ENCODE peak calls at places on chromosomes 4 and X, in ten cellular contexts. Y, S, X, D, C, N, B, A, U and T are unnamed samples.

GRCh38 chrX:137313627-137314026 is 252.3 kb upstream of the ZIC3 start:
- DNase-seq in Y (no peak), S (no peak), X (no peak), D (no peak), C (no peak), N (no peak), B (no peak), A (no peak), U (no peak), T (no peak)

GRCh38 chr4:118756429-118756828 is 71.2 kb downstream of the METTL14 start:
- DNase-seq in Y (no peak), S (no peak), X (no peak), D (no peak), C (no peak), N (no peak), B (no peak), A (no peak), U (no peak), T (no peak)

GRCh38 chrX:115533485-115533884 is 27.5 kb upstream of the PLS3 start:
- DNase-seq in Y (peak), S (no peak), X (no peak), D (no peak), C (peak), N (no peak), B (no peak), A (no peak), U (peak), T (peak)

GRCh38 chr4:127623755-127624087 is 9.0 kb upstream of the INTU start:
- DNase-seq in Y (peak), S (no peak), X (no peak), D (no peak), C (peak), N (peak), B (no peak), A (no peak), U (no peak), T (no peak)

GRCh38 chr4:39320381-39321115 is 45.6 kb downstream of the RFC1 start:
- DNase-seq in Y (peak), S (no peak), X (no peak), D (no peak), C (peak), N (no peak), B (no peak), A (no peak), U (no peak), T (no peak)

GRCh38 chr4:139843643-139844042 is 178.0 kb downstream of the MGST2 start:
- DNase-seq in Y (no peak), S (no peak), X (no peak), D (no peak), C (no peak), N (no peak), B (no peak), A (no peak), U (no peak), T (no peak)

GRCh38 chr4:19309365-19309764 is 942.3 kb upstream of the SLIT2 start:
- DNase-seq in Y (peak), S (no peak), X (no peak), D (no peak), C (peak), N (no peak), B (no peak), A (no peak), U (peak), T (no peak)

GRCh38 chrX:151359931-151360871 is 36.8 kb upstream of the VMA21 start:
- DNase-seq in Y (peak), S (no peak), X (no peak), D (peak), C (peak), N (peak), B (peak), A (no peak), U (no peak), T (no peak)

GRCh38 chr4:176902710-176903323 is 110.1 kb upstream of the VEGFC start:
- DNase-seq in Y (peak), S (no peak), X (no peak), D (no peak), C (peak), N (no peak), B (no peak), A (no peak), U (peak), T (peak)

GRCh38 chrX:45063319-45064095 is 137.2 kb downstream of the DIPK2B start:
- DNase-seq in Y (peak), S (no peak), X (no peak), D (no peak), C (no peak), N (no peak), B (no peak), A (no peak), U (no peak), T (no peak)

GRCh38 chr4:173528378-173529321 is 1.4 kb downstream of the HAND2 start:
- DNase-seq in Y (peak), S (no peak), X (no peak), D (no peak), C (peak), N (no peak), B (no peak), A (no peak), U (no peak), T (no peak)

GRCh38 chr4:93080316-93080715 is 748.2 kb upstream of the ATOH1 start:
- DNase-seq in Y (no peak), S (no peak), X (no peak), D (no peak), C (no peak), N (no peak), B (no peak), A (no peak), U (no peak), T (no peak)

GRCh38 chr4:186400676-186401075 is 134.7 kb downstream of the F11 start:
- DNase-seq in Y (peak), S (no peak), X (no peak), D (no peak), C (no peak), N (no peak), B (no peak), A (no peak), U (no peak), T (no peak)

GRCh38 chr4:126727461-126727860 is 905.3 kb upstream of the INTU start:
- DNase-seq in Y (peak), S (no peak), X (no peak), D (no peak), C (peak), N (no peak), B (no peak), A (no peak), U (no peak), T (no peak)

GRCh38 chr4:136078971-136079370 is 1453.3 kb downstream of the PCDH18 start:
- DNase-seq in Y (peak), S (no peak), X (no peak), D (no peak), C (no peak), N (no peak), B (no peak), A (no peak), U (no peak), T (no peak)

GRCh38 chr4:37827030-37827705 is 682 bp downstream of the PGM2 start:
- DNase-seq in Y (peak), S (peak), X (no peak), D (no peak), C (no peak), N (no peak), B (peak), A (no peak), U (no peak), T (no peak)

GRCh38 chrX:48541140-48541814 is 1.8 kb downstream of the TBC1D25 start:
- DNase-seq in Y (no peak), S (no peak), X (no peak), D (no peak), C (no peak), N (no peak), B (no peak), A (no peak), U (no peak), T (no peak)

GRCh38 chrX:76454456-76454927 is 27.0 kb downstream of the MAGEE1 start:
- DNase-seq in Y (peak), S (no peak), X (no peak), D (no peak), C (peak), N (no peak), B (no peak), A (no peak), U (no peak), T (no peak)

GRCh38 chrX:40061871-40062524 is 35.8 kb downstream of the BCOR start:
- DNase-seq in Y (no peak), S (no peak), X (no peak), D (no peak), C (no peak), N (no peak), B (no peak), A (no peak), U (no peak), T (no peak)

GRCh38 chrX:126658447-126658846 is 105.8 kb upstream of the DCAF12L1 start:
- DNase-seq in Y (peak), S (no peak), X (no peak), D (no peak), C (no peak), N (no peak), B (no peak), A (no peak), U (no peak), T (no peak)

GRCh38 chr4:98778206-98778605 is 119.8 kb upstream of the TSPAN5 start:
- DNase-seq in Y (peak), S (no peak), X (no peak), D (no peak), C (peak), N (no peak), B (no peak), A (no peak), U (peak), T (peak)

GRCh38 chrX:1598876-1599790 is 7.7 kb downstream of the AKAP17A start:
- DNase-seq in Y (no peak), S (no peak), X (no peak), D (peak), C (no peak), N (peak), B (no peak), A (no peak), U (no peak), T (no peak)

GRCh38 chr4:86498560-86499166 is 95.5 kb upstream of the PTPN13 start:
- DNase-seq in Y (peak), S (no peak), X (no peak), D (no peak), C (peak), N (no peak), B (peak), A (no peak), U (peak), T (no peak)

GRCh38 chr4:87081826-87082225 is 138.6 kb downstream of the KLHL8 start:
- DNase-seq in Y (peak), S (no peak), X (no peak), D (no peak), C (peak), N (no peak), B (no peak), A (no peak), U (no peak), T (no peak)

GRCh38 chrX:72142094-72142843 is 10.6 kb upstream of the RTL5 start:
- DNase-seq in Y (no peak), S (no peak), X (no peak), D (no peak), C (no peak), N (no peak), B (no peak), A (no peak), U (no peak), T (no peak)

GRCh38 chr4:56757821-56758400 is 63.6 kb downstream of the SPINK2 start:
- DNase-seq in Y (peak), S (peak), X (peak), D (peak), C (peak), N (peak), B (no peak), A (peak), U (peak), T (peak)

GRCh38 chr4:172997851-172998250 is 170.8 kb upstream of the GALNT7 start:
- DNase-seq in Y (peak), S (no peak), X (no peak), D (no peak), C (no peak), N (no peak), B (no peak), A (no peak), U (no peak), T (no peak)

GRCh38 chr4:38058186-38058585 is 98.0 kb downstream of the PTTG2 start:
- DNase-seq in Y (no peak), S (no peak), X (no peak), D (no peak), C (no peak), N (no peak), B (no peak), A (no peak), U (no peak), T (no peak)

GRCh38 chrX:24405959-24406358 is 45.5 kb downstream of the SUPT20HL1 start:
- DNase-seq in Y (no peak), S (no peak), X (no peak), D (no peak), C (no peak), N (no peak), B (no peak), A (no peak), U (no peak), T (no peak)

GRCh38 chr4:74316397-74316796 is 8.1 kb downstream of the EPGN start:
- DNase-seq in Y (peak), S (no peak), X (no peak), D (no peak), C (no peak), N (no peak), B (no peak), A (no peak), U (no peak), T (no peak)

GRCh38 chrX:6071755-6072154 is 156.9 kb downstream of the NLGN4X start:
- DNase-seq in Y (no peak), S (no peak), X (no peak), D (no peak), C (no peak), N (no peak), B (no peak), A (no peak), U (no peak), T (no peak)

GRCh38 chr4:16294455-16294854 is 68.2 kb upstream of the TAPT1 start:
- DNase-seq in Y (peak), S (no peak), X (no peak), D (no peak), C (peak), N (no peak), B (no peak), A (no peak), U (no peak), T (no peak)

GRCh38 chrX:144006811-144007210 is 122.9 kb downstream of the UBE2NL start:
- DNase-seq in Y (peak), S (no peak), X (no peak), D (no peak), C (peak), N (no peak), B (no peak), A (no peak), U (peak), T (no peak)

GRCh38 chrX:71637848-71638247 is 19.5 kb upstream of the CXCR3 start:
- DNase-seq in Y (peak), S (no peak), X (no peak), D (no peak), C (peak), N (no peak), B (no peak), A (no peak), U (peak), T (no peak)

GRCh38 chr4:20445933-20446723 is 194.4 kb downstream of the SLIT2 start:
- DNase-seq in Y (peak), S (no peak), X (no peak), D (no peak), C (no peak), N (no peak), B (no peak), A (no peak), U (no peak), T (no peak)

GRCh38 chr4:18536420-18536819 is 514.9 kb upstream of the LCORL start:
- DNase-seq in Y (no peak), S (no peak), X (no peak), D (no peak), C (no peak), N (no peak), B (no peak), A (no peak), U (no peak), T (no peak)

GRCh38 chr4:158778712-158779111 is 9.9 kb downstream of the FNIP2 start:
- DNase-seq in Y (no peak), S (no peak), X (no peak), D (no peak), C (no peak), N (no peak), B (no peak), A (no peak), U (no peak), T (no peak)

GRCh38 chr4:158783775-158784174 is 14.9 kb downstream of the FNIP2 start:
- DNase-seq in Y (peak), S (no peak), X (no peak), D (no peak), C (peak), N (no peak), B (no peak), A (no peak), U (no peak), T (no peak)

GRCh38 chr4:158786155-158786581 is 17.3 kb downstream of the FNIP2 start:
- DNase-seq in Y (peak), S (no peak), X (no peak), D (no peak), C (peak), N (no peak), B (no peak), A (no peak), U (no peak), T (no peak)

GRCh38 chr4:158781963-158782362 is 13.1 kb downstream of the FNIP2 start:
- DNase-seq in Y (no peak), S (no peak), X (no peak), D (no peak), C (no peak), N (no peak), B (no peak), A (no peak), U (no peak), T (no peak)

GRCh38 chr4:158782539-158783360 is 13.9 kb downstream of the FNIP2 start:
- DNase-seq in Y (peak), S (no peak), X (no peak), D (no peak), C (peak), N (no peak), B (no peak), A (no peak), U (no peak), T (no peak)
- H3K4me3 ChIP-seq in Y (no peak), S (no peak), X (no peak), D (no peak), C (no peak), N (no peak), B (no peak), A (no peak), U (peak), T (no peak)

DNA sequence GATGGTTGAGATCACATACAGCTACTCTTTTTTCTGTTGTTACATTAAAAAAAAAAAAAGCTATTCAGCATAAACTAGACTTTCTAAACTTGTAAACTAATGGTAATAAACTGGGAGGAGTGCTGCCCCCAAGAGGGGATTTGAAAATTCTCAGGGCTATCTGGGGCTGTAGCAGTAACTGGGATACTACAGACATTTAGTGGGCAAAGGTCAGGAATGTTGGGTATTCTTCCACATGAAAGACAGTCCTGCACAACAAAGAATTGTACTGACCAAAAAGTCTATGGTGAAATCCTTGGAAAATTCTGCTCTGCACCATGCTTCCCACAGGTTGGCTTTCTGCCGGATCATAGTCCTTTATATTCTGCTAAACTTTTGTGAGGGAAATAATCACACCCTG is 232.6 kb upstream of the BOD1L1 start:
- DNase-seq in Y (no peak), S (no peak), X (no peak), D (no peak), C (peak), N (no peak), B (no peak), A (no peak), U (no peak), T (no peak)
- TF ChIP-seq CTCF in Y (peak), S (no peak), X (no peak), D (no peak), C (no peak), N (no peak), B (peak), A (no peak), U (no peak), T (peak)

DNA sequence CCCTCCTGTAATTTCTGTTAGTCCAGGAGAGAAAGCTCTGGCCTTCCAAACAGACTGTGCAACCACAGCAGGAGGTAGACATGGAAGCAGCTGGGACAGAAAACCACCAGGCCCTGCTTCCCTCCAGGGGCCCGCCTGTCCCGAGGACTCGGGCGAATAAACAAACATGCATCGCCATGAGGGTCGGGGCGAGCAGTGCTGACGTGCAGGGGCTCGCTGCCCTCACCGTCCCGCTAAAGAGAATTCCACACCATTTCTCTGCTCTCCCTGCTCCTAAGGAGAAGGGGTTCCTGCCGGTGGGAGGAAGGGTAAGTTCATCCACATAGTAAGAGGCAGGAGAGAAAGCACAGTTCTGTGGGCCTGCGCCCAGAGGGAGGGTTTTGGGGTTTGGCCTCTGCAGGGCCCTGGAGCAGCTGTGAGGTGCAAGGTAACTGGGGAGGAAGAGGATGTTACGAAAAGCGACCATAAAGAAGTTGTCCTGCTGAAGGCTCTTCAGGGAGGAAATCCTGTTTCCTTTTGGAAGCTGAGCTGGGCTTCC is 54.9 kb downstream of the WFS1 start:
- DNase-seq in Y (no peak), S (no peak), X (no peak), D (no peak), C (no peak), N (no peak), B (no peak), A (no peak), U (no peak), T (no peak)
- H3K4me3 ChIP-seq in Y (no peak), S (no peak), X (no peak), D (no peak), C (no peak), N (no peak), B (no peak), A (peak), U (no peak), T (no peak)

GRCh38 chrX:46376246-46376885 is 168.9 kb downstream of the ZNF674 start:
- DNase-seq in Y (peak), S (peak), X (peak), D (no peak), C (peak), N (no peak), B (no peak), A (no peak), U (peak), T (no peak)
- TF ChIP-seq CTCF in Y (peak), S (peak), X (no peak), D (peak), C (peak), N (peak), B (peak), A (no peak), U (peak), T (peak)

DNA sequence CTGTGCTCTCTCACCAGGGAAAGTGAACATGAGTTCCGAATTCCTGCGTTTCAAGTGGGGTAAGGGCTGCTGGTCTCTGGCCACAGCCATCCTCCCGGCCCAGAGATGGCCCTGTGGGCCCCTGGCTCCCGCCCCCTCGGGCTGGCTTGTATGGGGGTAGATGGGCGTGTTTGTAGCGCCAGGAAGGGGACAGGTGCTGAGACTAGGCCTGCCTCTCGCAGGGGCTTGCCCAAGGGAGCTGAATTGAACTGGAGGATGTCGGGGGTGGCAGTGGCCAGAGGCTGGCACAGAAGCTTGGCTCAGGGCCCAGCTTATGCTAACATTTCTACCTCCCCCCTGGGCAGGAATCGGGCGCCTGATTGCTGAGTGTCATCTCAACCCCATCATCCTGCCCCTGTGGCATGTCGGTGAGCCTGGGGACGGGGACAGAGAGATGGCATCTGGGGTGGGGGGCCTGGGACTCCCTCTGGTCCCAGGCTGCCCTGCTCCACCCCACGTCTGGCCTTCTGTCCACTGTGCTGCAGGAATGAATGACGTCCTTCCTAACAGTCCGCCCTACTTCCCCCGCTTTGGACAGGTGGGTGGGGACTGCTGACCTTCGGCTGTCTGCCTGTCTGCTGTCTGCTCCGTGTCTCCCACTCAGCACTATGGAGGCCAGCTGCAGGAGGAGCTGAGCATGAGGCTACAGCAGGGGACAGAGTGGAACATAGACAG is 8.5 kb downstream of the TAFAZZIN start:
- DNase-seq in Y (no peak), S (no peak), X (no peak), D (no peak), C (no peak), N (no peak), B (peak), A (no peak), U (no peak), T (no peak)
- H3K4me3 ChIP-seq in Y (no peak), S (no peak), X (no peak), D (no peak), C (no peak), N (no peak), B (no peak), A (no peak), U (no peak), T (no peak)

DNA sequence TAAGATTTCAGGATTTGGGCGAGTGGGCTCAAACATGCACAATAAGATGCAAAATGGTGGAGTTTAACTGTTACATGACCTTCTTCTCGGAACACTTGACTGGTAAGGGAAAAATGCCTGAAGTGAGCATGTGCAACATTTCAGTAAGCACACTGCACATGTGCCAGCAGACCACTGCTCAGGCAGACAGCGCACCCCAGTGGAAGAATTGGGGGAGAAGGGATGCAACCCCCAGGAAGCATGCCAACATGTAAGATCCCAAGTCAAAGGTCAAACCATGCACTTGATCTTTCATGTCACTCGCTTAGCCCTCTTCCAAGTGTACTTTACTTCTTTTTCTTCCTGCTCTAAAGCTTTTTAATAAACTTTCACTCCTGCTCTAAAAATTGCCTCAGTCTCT is 256.3 kb downstream of the CENPC start:
- DNase-seq in Y (no peak), S (no peak), X (no peak), D (no peak), C (no peak), N (no peak), B (no peak), A (no peak), U (no peak), T (no peak)
- TF ChIP-seq CTCF in Y (peak), S (no peak), X (no peak), D (no peak), C (no peak), N (no peak), B (no peak), A (no peak), U (peak), T (no peak)